ENCODE peak calls at places on chromosomes 11 and 22, in six cellular contexts. One of them, this sample, is unnamed.
A peak's percentile ranks its signal among the peaks of the same experiment; 100 is the strongest.

GRCh38 chr11:29293825-29294224 is 723.0 kb downstream of the KCNA4 start:
- DNase-seq in mammary epithelial cell: peak; percentile 75
- DNase-seq in tibial nerve: no peak
- DNase-seq in trophoblast cell: peak; percentile 15
- DNase-seq in cardiac muscle cell: peak; percentile 61
- DNase-seq in HCT116: peak; percentile 18
- DNase-seq in this sample: no peak

GRCh38 chr22:28116261-28116673 is 197.2 kb upstream of the PITPNB start:
- DNase-seq in mammary epithelial cell: peak; percentile 92
- DNase-seq in tibial nerve: no peak
- DNase-seq in trophoblast cell: peak; percentile 55
- DNase-seq in cardiac muscle cell: peak; percentile 90
- DNase-seq in HCT116: no peak
- DNase-seq in this sample: peak; percentile 23

GRCh38 chr22:32042924-32043323 is at the start of gene SLC5A1:
- DNase-seq in mammary epithelial cell: peak; percentile 76
- DNase-seq in tibial nerve: no peak
- DNase-seq in trophoblast cell: no peak
- DNase-seq in cardiac muscle cell: no peak
- DNase-seq in HCT116: no peak
- DNase-seq in this sample: no peak

GRCh38 chr11:46102843-46103242 is 18.4 kb downstream of the PHF21A start:
- DNase-seq in mammary epithelial cell: no peak
- DNase-seq in tibial nerve: no peak
- DNase-seq in trophoblast cell: no peak
- DNase-seq in cardiac muscle cell: no peak
- DNase-seq in HCT116: no peak
- DNase-seq in this sample: no peak

GRCh38 chr22:24091551-24092420 is 80.7 kb downstream of the CABIN1 start:
- DNase-seq in mammary epithelial cell: no peak
- DNase-seq in tibial nerve: no peak
- DNase-seq in trophoblast cell: no peak
- DNase-seq in cardiac muscle cell: no peak
- DNase-seq in HCT116: no peak
- DNase-seq in this sample: peak; percentile 28

GRCh38 chr11:33684003-33684715 is 16.5 kb downstream of the C11orf91 start:
- DNase-seq in mammary epithelial cell: no peak
- DNase-seq in tibial nerve: no peak
- DNase-seq in trophoblast cell: no peak
- DNase-seq in cardiac muscle cell: no peak
- DNase-seq in HCT116: no peak
- DNase-seq in this sample: no peak

GRCh38 chr22:47112994-47113879 is 350.8 kb downstream of the TBC1D22A start:
- DNase-seq in mammary epithelial cell: no peak
- DNase-seq in tibial nerve: no peak
- DNase-seq in trophoblast cell: no peak
- DNase-seq in cardiac muscle cell: no peak
- DNase-seq in HCT116: no peak
- DNase-seq in this sample: no peak

GRCh38 chr11:117143871-117144476 is at the start of gene PAFAH1B2:
- DNase-seq in mammary epithelial cell: peak; percentile 92
- DNase-seq in tibial nerve: peak; percentile 92
- DNase-seq in trophoblast cell: peak; percentile 96
- DNase-seq in cardiac muscle cell: peak; percentile 94
- DNase-seq in HCT116: peak; percentile 84
- DNase-seq in this sample: peak; percentile 98

GRCh38 chr11:117875397-117876048 is 935 bp downstream of the FXYD6 start:
- DNase-seq in mammary epithelial cell: no peak
- DNase-seq in tibial nerve: no peak
- DNase-seq in trophoblast cell: no peak
- DNase-seq in cardiac muscle cell: no peak
- DNase-seq in HCT116: no peak
- DNase-seq in this sample: peak; percentile 54

GRCh38 chr11:30741039-30741550 is 154.9 kb upstream of the MPPED2 start:
- DNase-seq in mammary epithelial cell: no peak
- DNase-seq in tibial nerve: no peak
- DNase-seq in trophoblast cell: peak; percentile 91
- DNase-seq in cardiac muscle cell: no peak
- DNase-seq in HCT116: no peak
- DNase-seq in this sample: no peak

GRCh38 chr11:114026355-114026754 is 33.2 kb upstream of the ZBTB16 start:
- DNase-seq in mammary epithelial cell: no peak
- DNase-seq in tibial nerve: no peak
- DNase-seq in trophoblast cell: no peak
- DNase-seq in cardiac muscle cell: peak; percentile 50
- DNase-seq in HCT116: no peak
- DNase-seq in this sample: no peak

GRCh38 chr11:66881436-66881835 is 24.6 kb downstream of the LRFN4 start:
- DNase-seq in mammary epithelial cell: no peak
- DNase-seq in tibial nerve: no peak
- DNase-seq in trophoblast cell: no peak
- DNase-seq in cardiac muscle cell: no peak
- DNase-seq in HCT116: no peak
- DNase-seq in this sample: no peak

GRCh38 chr11:62446091-62446490 is 27.3 kb downstream of the SCGB1A1 start:
- DNase-seq in mammary epithelial cell: no peak
- DNase-seq in tibial nerve: no peak
- DNase-seq in trophoblast cell: no peak
- DNase-seq in cardiac muscle cell: no peak
- DNase-seq in HCT116: no peak
- DNase-seq in this sample: no peak

GRCh38 chr22:37400719-37401118 is 26.6 kb downstream of the ELFN2 start:
- DNase-seq in mammary epithelial cell: no peak
- DNase-seq in tibial nerve: no peak
- DNase-seq in trophoblast cell: no peak
- DNase-seq in cardiac muscle cell: no peak
- DNase-seq in HCT116: no peak
- DNase-seq in this sample: no peak

GRCh38 chr11:102430158-102430836 is 22.3 kb downstream of the TMEM123 start:
- DNase-seq in mammary epithelial cell: no peak
- DNase-seq in tibial nerve: no peak
- DNase-seq in trophoblast cell: no peak
- DNase-seq in cardiac muscle cell: no peak
- DNase-seq in HCT116: no peak
- DNase-seq in this sample: no peak

GRCh38 chr11:69242583-69242940 is 51.4 kb upstream of the MYEOV start:
- DNase-seq in mammary epithelial cell: no peak
- DNase-seq in tibial nerve: no peak
- DNase-seq in trophoblast cell: no peak
- DNase-seq in cardiac muscle cell: no peak
- DNase-seq in HCT116: no peak
- DNase-seq in this sample: no peak

GRCh38 chr11:32706985-32707736 is 87.3 kb downstream of the CCDC73 start:
- DNase-seq in mammary epithelial cell: peak; percentile 73
- DNase-seq in tibial nerve: no peak
- DNase-seq in trophoblast cell: peak; percentile 34
- DNase-seq in cardiac muscle cell: peak; percentile 55
- DNase-seq in HCT116: peak; percentile 44
- DNase-seq in this sample: no peak

GRCh38 chr11:84543367-84544159 is 1083.6 kb downstream of the DLG2 start:
- DNase-seq in mammary epithelial cell: no peak
- DNase-seq in tibial nerve: no peak
- DNase-seq in trophoblast cell: no peak
- DNase-seq in cardiac muscle cell: no peak
- DNase-seq in HCT116: no peak
- DNase-seq in this sample: no peak

GRCh38 chr22:40057652-40058051 is 62.9 kb downstream of the FAM83F start:
- DNase-seq in mammary epithelial cell: no peak
- DNase-seq in tibial nerve: no peak
- DNase-seq in trophoblast cell: no peak
- DNase-seq in cardiac muscle cell: no peak
- DNase-seq in HCT116: no peak
- DNase-seq in this sample: no peak

GRCh38 chr11:19116971-19117759 is at the start of gene ZDHHC13:
- DNase-seq in mammary epithelial cell: peak; percentile 90
- DNase-seq in tibial nerve: peak; percentile 86
- DNase-seq in trophoblast cell: peak; percentile 98
- DNase-seq in cardiac muscle cell: peak; percentile 91
- DNase-seq in HCT116: peak; percentile 80
- DNase-seq in this sample: peak; percentile 97

GRCh38 chr11:104105155-104105554 is 58.8 kb downstream of the PDGFD start:
- DNase-seq in mammary epithelial cell: no peak
- DNase-seq in tibial nerve: no peak
- DNase-seq in trophoblast cell: no peak
- DNase-seq in cardiac muscle cell: no peak
- DNase-seq in HCT116: no peak
- DNase-seq in this sample: no peak

GRCh38 chr22:34886391-34886790 is 179.6 kb upstream of the ISX start:
- DNase-seq in mammary epithelial cell: no peak
- DNase-seq in tibial nerve: no peak
- DNase-seq in trophoblast cell: no peak
- DNase-seq in cardiac muscle cell: no peak
- DNase-seq in HCT116: no peak
- DNase-seq in this sample: no peak

GRCh38 chr22:27669798-27670599 is 131.6 kb downstream of the MN1 start:
- DNase-seq in mammary epithelial cell: no peak
- DNase-seq in tibial nerve: no peak
- DNase-seq in trophoblast cell: no peak
- DNase-seq in cardiac muscle cell: peak; percentile 24
- DNase-seq in HCT116: no peak
- DNase-seq in this sample: peak; percentile 56

GRCh38 chr11:71251761-71252433 is 480 bp downstream of the SHANK2 start:
- DNase-seq in mammary epithelial cell: no peak
- DNase-seq in tibial nerve: no peak
- DNase-seq in trophoblast cell: peak; percentile 53
- DNase-seq in cardiac muscle cell: peak; percentile 13
- DNase-seq in HCT116: no peak
- DNase-seq in this sample: no peak

GRCh38 chr22:22942511-22943329 is 55.1 kb downstream of the IGLL5 start:
- DNase-seq in mammary epithelial cell: peak; percentile 11
- DNase-seq in tibial nerve: peak; percentile 39
- DNase-seq in trophoblast cell: peak; percentile 55
- DNase-seq in cardiac muscle cell: peak; percentile 70
- DNase-seq in HCT116: peak; percentile 59
- DNase-seq in this sample: peak; percentile 85
- H3K4me1 ChIP-seq in mammary epithelial cell: no peaks in the 10 kb centered on the region
- H3K4me1 ChIP-seq in tibial nerve: no peaks in the 10 kb centered on the region
- H3K4me1 ChIP-seq in trophoblast cell: no peaks in the 10 kb centered on the region
- H3K4me1 ChIP-seq in cardiac muscle cell: no peaks in the 10 kb centered on the region
- H3K4me1 ChIP-seq in HCT116: no peaks in the 10 kb centered on the region
- H3K4me1 ChIP-seq in this sample: no peaks in the 10 kb centered on the region

GRCh38 chr22:46047841-46048595 is 71.1 kb upstream of the WNT7B start:
- DNase-seq in mammary epithelial cell: no peak
- DNase-seq in tibial nerve: no peak
- DNase-seq in trophoblast cell: no peak
- DNase-seq in cardiac muscle cell: no peak
- DNase-seq in HCT116: no peak
- DNase-seq in this sample: peak; percentile 24
- H3K4me1 ChIP-seq in mammary epithelial cell: peaks cover 54% of the 10 kb centered on the region
- H3K4me1 ChIP-seq in tibial nerve: peaks cover 85% of the 10 kb centered on the region
- H3K4me1 ChIP-seq in trophoblast cell: peaks cover 7% of the 10 kb centered on the region
- H3K4me1 ChIP-seq in cardiac muscle cell: no peaks in the 10 kb centered on the region
- H3K4me1 ChIP-seq in HCT116: peaks cover 11% of the 10 kb centered on the region
- H3K4me1 ChIP-seq in this sample: peaks cover 58% of the 10 kb centered on the region

GRCh38 chr11:129969973-129970372 is 32.7 kb downstream of the PRDM10 start:
- DNase-seq in mammary epithelial cell: no peak
- DNase-seq in tibial nerve: no peak
- DNase-seq in trophoblast cell: no peak
- DNase-seq in cardiac muscle cell: no peak
- DNase-seq in HCT116: no peak
- DNase-seq in this sample: no peak
- H3K4me1 ChIP-seq in mammary epithelial cell: no peaks in the 10 kb centered on the region
- H3K4me1 ChIP-seq in tibial nerve: no peaks in the 10 kb centered on the region
- H3K4me1 ChIP-seq in trophoblast cell: peaks cover 2% of the 10 kb centered on the region
- H3K4me1 ChIP-seq in cardiac muscle cell: peaks cover 10% of the 10 kb centered on the region
- H3K4me1 ChIP-seq in HCT116: peaks cover 15% of the 10 kb centered on the region
- H3K4me1 ChIP-seq in this sample: no peaks in the 10 kb centered on the region

GRCh38 chr22:38503021-38503420 is 3.1 kb downstream of the DDX17 start:
- DNase-seq in mammary epithelial cell: no peak
- DNase-seq in tibial nerve: no peak
- DNase-seq in trophoblast cell: no peak
- DNase-seq in cardiac muscle cell: no peak
- DNase-seq in HCT116: no peak
- DNase-seq in this sample: no peak
- H3K4me1 ChIP-seq in mammary epithelial cell: peaks cover 12% of the 10 kb centered on the region
- H3K4me1 ChIP-seq in tibial nerve: peaks cover 30% of the 10 kb centered on the region
- H3K4me1 ChIP-seq in trophoblast cell: no peaks in the 10 kb centered on the region
- H3K4me1 ChIP-seq in cardiac muscle cell: peaks cover 22% of the 10 kb centered on the region
- H3K4me1 ChIP-seq in HCT116: peaks cover 21% of the 10 kb centered on the region
- H3K4me1 ChIP-seq in this sample: peaks cover 26% of the 10 kb centered on the region

DNA sequence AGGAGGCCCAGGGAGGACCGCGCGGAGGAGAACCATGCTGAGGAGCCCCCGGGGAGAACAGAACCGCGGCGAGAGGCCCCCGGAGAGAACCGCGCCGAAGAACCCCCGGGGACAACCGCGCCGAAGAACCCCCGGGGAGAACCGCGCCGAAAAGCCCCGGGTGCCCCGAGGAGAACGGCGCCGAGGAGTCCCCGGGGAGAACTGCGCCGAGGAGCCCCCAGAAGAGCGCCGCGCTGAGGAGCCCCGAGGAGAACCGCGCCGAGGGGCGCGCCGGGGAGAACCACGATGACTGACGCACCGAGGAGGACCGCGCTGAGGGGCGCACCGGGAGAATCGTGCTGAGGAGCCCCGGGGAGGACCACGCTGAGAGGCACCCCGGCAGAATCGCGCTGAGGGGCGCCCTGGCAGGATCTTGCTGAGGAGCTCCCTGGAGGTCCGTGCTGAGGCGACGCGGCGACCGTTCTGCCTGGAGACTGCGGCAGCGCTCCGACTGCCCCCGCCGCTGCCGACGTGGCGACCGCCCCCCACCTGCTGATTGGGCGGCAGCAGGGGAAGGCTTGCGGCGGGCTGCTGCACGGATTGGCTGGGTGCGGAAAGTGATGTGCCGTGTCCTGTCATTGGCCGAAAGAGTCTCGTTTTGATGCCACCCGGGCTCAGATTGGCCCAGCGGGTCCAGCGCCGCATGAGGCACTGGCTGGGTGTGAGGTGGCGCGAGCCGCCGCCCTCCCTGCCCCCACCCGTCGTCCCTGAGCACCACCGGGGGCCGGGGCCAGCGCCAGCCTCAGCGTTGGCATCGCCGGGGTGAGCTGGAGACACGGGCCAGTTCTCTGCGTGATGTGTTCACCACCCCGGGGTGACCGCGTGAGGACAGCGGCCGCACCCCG is at the start of gene KCNQ1OT1:
- DNase-seq in mammary epithelial cell: peak; percentile 86
- DNase-seq in tibial nerve: peak; percentile 77
- DNase-seq in trophoblast cell: peak; percentile 88
- DNase-seq in cardiac muscle cell: peak; percentile 95
- DNase-seq in HCT116: peak; percentile 83
- DNase-seq in this sample: peak; percentile 95
- H3K4me1 ChIP-seq in mammary epithelial cell: no peaks in the 10 kb centered on the region
- H3K4me1 ChIP-seq in tibial nerve: peaks cover 9% of the 10 kb centered on the region
- H3K4me1 ChIP-seq in trophoblast cell: peaks cover 16% of the 10 kb centered on the region
- H3K4me1 ChIP-seq in cardiac muscle cell: peaks cover 27% of the 10 kb centered on the region
- H3K4me1 ChIP-seq in HCT116: peaks cover 23% of the 10 kb centered on the region
- H3K4me1 ChIP-seq in this sample: peaks cover 2% of the 10 kb centered on the region

GRCh38 chr11:8722809-8723208 is 40.2 kb downstream of the RPL27A start:
- DNase-seq in mammary epithelial cell: no peak
- DNase-seq in tibial nerve: no peak
- DNase-seq in trophoblast cell: no peak
- DNase-seq in cardiac muscle cell: no peak
- DNase-seq in HCT116: no peak
- DNase-seq in this sample: no peak
- H3K4me1 ChIP-seq in mammary epithelial cell: peaks cover 44% of the 10 kb centered on the region
- H3K4me1 ChIP-seq in tibial nerve: peaks cover 42% of the 10 kb centered on the region
- H3K4me1 ChIP-seq in trophoblast cell: peaks cover 63% of the 10 kb centered on the region
- H3K4me1 ChIP-seq in cardiac muscle cell: no peaks in the 10 kb centered on the region
- H3K4me1 ChIP-seq in HCT116: peaks cover 52% of the 10 kb centered on the region
- H3K4me1 ChIP-seq in this sample: peaks cover 73% of the 10 kb centered on the region